ENCODE peak calls at places on chromosomes 2 and 18, in four cellular contexts. E is progenitor cell of endocrine pancreas, J is HCT116, T is foreskin fibroblast. P is an unnamed sample.

GRCh38 chr2:37523861-37524362 is 147.5 kb downstream of the CDC42EP3 start:
- DNase-seq in E (no peak), J (no peak), T (peak; percentile 88), P (no peak)

GRCh38 chr18:63192885-63193349 is 126.7 kb downstream of the BCL2 start:
- DNase-seq in E (no peak), J (no peak), T (no peak), P (no peak)

GRCh38 chr18:46386788-46387187 is 270.2 kb downstream of the LOXHD1 start:
- DNase-seq in E (no peak), J (no peak), T (no peak), P (no peak)

GRCh38 chr2:47818777-47819176 is 35.8 kb downstream of the MSH6 start:
- DNase-seq in E (no peak), J (no peak), T (no peak), P (no peak)

GRCh38 chr18:36446059-36446458 is 148.5 kb downstream of the FHOD3 start:
- DNase-seq in E (no peak), J (no peak), T (no peak), P (no peak)

GRCh38 chr2:231745303-231746038 is 35.6 kb downstream of the PDE6D start:
- DNase-seq in E (no peak), J (no peak), T (no peak), P (no peak)

GRCh38 chr2:42021490-42021889 is 26.3 kb upstream of the PKDCC start:
- DNase-seq in E (no peak), J (no peak), T (peak; percentile 52), P (no peak)

GRCh38 chr2:232888099-232888836 is 18.2 kb downstream of the SNORC start:
- DNase-seq in E (no peak), J (no peak), T (no peak), P (peak; percentile 68)

GRCh38 chr18:51110073-51110797 is 80.2 kb downstream of the SMAD4 start:
- DNase-seq in E (peak; percentile 79), J (no peak), T (peak; percentile 68), P (peak; percentile 89)

GRCh38 chr18:79545714-79546113 is 133.9 kb upstream of the CTDP1 start:
- DNase-seq in E (no peak), J (no peak), T (no peak), P (peak; percentile 83)

GRCh38 chr2:118088051-118089014 is at the start of gene INSIG2:
- DNase-seq in E (peak; percentile 93), J (peak; percentile 97), T (peak; percentile 97), P (peak; percentile 98)

GRCh38 chr2:185188656-185189055 is 549.9 kb upstream of the FSIP2 start:
- DNase-seq in E (no peak), J (no peak), T (no peak), P (no peak)

GRCh38 chr2:2251255-2251654 is 79.8 kb downstream of the MYT1L start:
- DNase-seq in E (no peak), J (no peak), T (no peak), P (peak; percentile 70)

GRCh38 chr18:28961669-28962228 is 784.8 kb upstream of the CDH2 start:
- DNase-seq in E (no peak), J (peak; percentile 39), T (peak; percentile 47), P (no peak)

GRCh38 chr2:63399171-63399570 is 189.1 kb downstream of the WDPCP start:
- DNase-seq in E (no peak), J (no peak), T (no peak), P (no peak)

GRCh38 chr2:216126943-216127342 is 17.8 kb downstream of the XRCC5 start:
- DNase-seq in E (no peak), J (no peak), T (no peak), P (no peak)

GRCh38 chr2:43539991-43540860 is 55.6 kb downstream of the THADA start:
- DNase-seq in E (no peak), J (no peak), T (peak; percentile 98), P (no peak)

GRCh38 chr2:224039770-224040088 is 643 bp upstream of the SERPINE2 start:
- DNase-seq in E (no peak), J (no peak), T (no peak), P (no peak)

GRCh38 chr2:54065411-54065810 is 50.0 kb upstream of the ACYP2 start:
- DNase-seq in E (no peak), J (no peak), T (peak; percentile 92), P (no peak)

GRCh38 chr18:54806526-54806925 is 21.8 kb upstream of the RAB27B start:
- DNase-seq in E (no peak), J (no peak), T (peak; percentile 23), P (no peak)

GRCh38 chr2:237322564-237322963 is 91.4 kb downstream of the COL6A3 start:
- DNase-seq in E (peak; percentile 16), J (peak; percentile 37), T (no peak), P (no peak)

GRCh38 chr2:147331790-147332419 is 512.9 kb upstream of the ACVR2A start:
- DNase-seq in E (no peak), J (peak; percentile 38), T (peak; percentile 46), P (no peak)

GRCh38 chr18:60020107-60020925 is 120.5 kb downstream of the PMAIP1 start:
- DNase-seq in E (no peak), J (no peak), T (peak; percentile 21), P (no peak)

GRCh38 chr2:70987386-70987785 is 7.3 kb downstream of the TEX261 start:
- DNase-seq in E (no peak), J (no peak), T (no peak), P (peak; percentile 7)

GRCh38 chr2:148534416-148535205 is 109.9 kb upstream of the EPC2 start:
- DNase-seq in E (no peak), J (no peak), T (peak; percentile 71), P (no peak)

GRCh38 chr18:75123113-75123512 is 85.8 kb downstream of the PTGR3 start:
- DNase-seq in E (no peak), J (no peak), T (no peak), P (peak; percentile 74)

GRCh38 chr2:183149489-183149888 is 25.2 kb downstream of the NUP35 start:
- DNase-seq in E (no peak), J (no peak), T (no peak), P (no peak)

GRCh38 chr2:157182834-157183396 is 74.6 kb upstream of the GALNT5 start:
- DNase-seq in E (no peak), J (no peak), T (peak; percentile 90), P (no peak)

GRCh38 chr2:140542627-140543026 is 1588.2 kb downstream of the LRP1B start:
- DNase-seq in E (no peak), J (no peak), T (peak; percentile 37), P (no peak)

GRCh38 chr18:8623549-8624106 is 14.4 kb downstream of the RAB12 start:
- DNase-seq in E (no peak), J (no peak), T (no peak), P (no peak)

GRCh38 chr2:239279508-239280295 is 121.1 kb downstream of the HDAC4 start:
- DNase-seq in E (no peak), J (no peak), T (no peak), P (no peak)

GRCh38 chr18:8433323-8433722 is 175.9 kb upstream of the RAB12 start:
- DNase-seq in E (no peak), J (no peak), T (no peak), P (peak; percentile 76)

GRCh38 chr18:43396266-43396665 is 119.0 kb upstream of the SYT4 start:
- DNase-seq in E (no peak), J (no peak), T (peak; percentile 2), P (no peak)

GRCh38 chr18:26017929-26018328 is 72.5 kb downstream of the SS18 start:
- DNase-seq in E (no peak), J (no peak), T (no peak), P (no peak)

GRCh38 chr2:46547223-46548102 is 68.1 kb downstream of the TMEM247 start:
- DNase-seq in E (no peak), J (no peak), T (no peak), P (no peak)

GRCh38 chr2:241191101-241191500 is 2.6 kb downstream of the ANO7 start:
- DNase-seq in E (no peak), J (no peak), T (no peak), P (no peak)

GRCh38 chr2:235630723-235631122 is 136.9 kb downstream of the AGAP1 start:
- DNase-seq in E (no peak), J (no peak), T (no peak), P (no peak)

GRCh38 chr2:187775196-187775595 is 221.0 kb upstream of the TFPI start:
- DNase-seq in E (no peak), J (no peak), T (no peak), P (no peak)

GRCh38 chr18:43934322-43935050 is 657.2 kb upstream of the SYT4 start:
- DNase-seq in E (no peak), J (no peak), T (peak; percentile 63), P (no peak)

DNA sequence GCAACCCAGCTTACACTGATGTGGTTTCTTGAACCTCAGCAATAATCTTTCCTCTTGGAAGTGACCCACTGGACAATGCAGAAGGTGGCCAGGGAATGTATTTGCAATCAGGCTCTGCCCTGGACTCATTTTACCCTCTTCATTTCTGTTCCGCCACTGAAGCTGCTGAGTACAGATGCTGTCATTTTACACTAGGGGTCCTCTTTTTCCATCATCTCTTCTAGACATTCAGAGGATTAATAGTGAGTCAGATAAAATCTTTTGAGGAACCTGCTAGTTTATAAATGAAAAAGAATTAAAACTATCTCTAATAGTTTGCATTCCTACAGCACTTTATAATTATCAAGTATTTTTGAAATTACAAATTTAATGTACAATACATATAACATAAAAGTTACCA is 87.9 kb upstream of the PNPT1 start:
- DNase-seq in E (no peak), J (no peak), T (no peak), P (no peak)
- TF ChIP-seq CTCF in E (no peak), J (no peak), T (no peak), P (no peak)

DNA sequence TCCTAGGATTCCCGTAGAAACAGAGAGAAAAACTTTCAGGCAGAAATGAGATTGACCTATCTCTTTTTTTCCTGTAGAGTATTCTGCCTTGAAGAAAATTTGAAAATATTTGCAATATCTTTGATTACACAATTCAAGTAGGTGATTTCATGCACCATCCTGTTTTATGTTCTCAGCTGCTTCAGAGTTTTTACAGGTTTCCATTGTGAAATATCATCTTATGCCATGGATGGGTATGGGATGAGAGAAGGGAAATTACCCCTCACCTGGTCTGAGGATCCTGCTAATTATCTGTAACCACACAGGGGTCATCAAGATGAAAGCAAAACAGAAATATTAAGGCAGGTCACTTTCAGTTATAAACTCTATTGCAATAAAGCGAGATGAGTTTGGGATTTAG is 264.8 kb downstream of the TXNL1 start:
- DNase-seq in E (no peak), J (no peak), T (no peak), P (no peak)
- TF ChIP-seq CTCF in E (no peak), J (no peak), T (no peak), P (no peak)

GRCh38 chr2:161599842-161600241 is 24.4 kb upstream of the SLC4A10 start:
- DNase-seq in E (no peak), J (no peak), T (no peak), P (no peak)
- TF ChIP-seq CTCF in E (no peak), J (no peak), T (no peak), P (no peak)

GRCh38 chr2:181642071-181642470 is 14.8 kb downstream of the CERKL start:
- DNase-seq in E (no peak), J (no peak), T (peak; percentile 28), P (no peak)
- TF ChIP-seq CTCF in E (no peak), J (no peak), T (no peak), P (no peak)

P was measured in osteocyte.